ENCODE peak calls at places on chromosomes 12 and 14, in seven cellular contexts. U is adrenal gland; P is aorta; L is CD4-positive, alpha-beta T cell; E is MM.1S; B is cardiac muscle cell; N is left lung. Y is an unnamed sample.

GRCh38 chr14:64763801-64764511 is 59.7 kb downstream of the PLEKHG3 start:
- DNase-seq in U (peak), P (no peak), L (no peak), E (no peak), B (no peak), N (peak), Y (peak)

GRCh38 chr14:50657753-50658152 is 10.4 kb downstream of the SAV1 start:
- DNase-seq in U (no peak), P (no peak), L (no peak), E (no peak), B (no peak), N (no peak), Y (no peak)

GRCh38 chr14:80906946-80907345 is 34.6 kb downstream of the CEP128 start:
- DNase-seq in U (no peak), P (no peak), L (no peak), E (no peak), B (no peak), N (no peak), Y (no peak)

GRCh38 chr12:119877639-119877948 is 474 bp upstream of the CIT start:
- DNase-seq in U (no peak), P (no peak), L (no peak), E (no peak), B (no peak), N (no peak), Y (no peak)

GRCh38 chr12:16756833-16757552 is 151.0 kb upstream of the LMO3 start:
- DNase-seq in U (no peak), P (no peak), L (no peak), E (no peak), B (peak), N (no peak), Y (no peak)

GRCh38 chr12:91133871-91134270 is 22.6 kb upstream of the LUM start:
- DNase-seq in U (no peak), P (no peak), L (no peak), E (no peak), B (no peak), N (no peak), Y (no peak)

GRCh38 chr14:34966413-34966812 is 16.4 kb upstream of the SRP54 start:
- DNase-seq in U (no peak), P (no peak), L (no peak), E (no peak), B (no peak), N (no peak), Y (no peak)

GRCh38 chr12:51924551-51925399 is 17.5 kb downstream of the ACVRL1 start:
- DNase-seq in U (no peak), P (no peak), L (no peak), E (no peak), B (no peak), N (no peak), Y (no peak)

GRCh38 chr12:68977335-68977734 is 44.4 kb upstream of the CPM start:
- DNase-seq in U (no peak), P (no peak), L (no peak), E (no peak), B (no peak), N (no peak), Y (no peak)

GRCh38 chr14:96888593-96888992 is 91.4 kb downstream of the VRK1 start:
- DNase-seq in U (no peak), P (no peak), L (no peak), E (no peak), B (peak), N (no peak), Y (no peak)

GRCh38 chr14:81450100-81450531 is 50.0 kb upstream of the STON2 start:
- DNase-seq in U (no peak), P (peak), L (no peak), E (no peak), B (no peak), N (no peak), Y (no peak)

GRCh38 chr12:101710289-101710688 is 12.8 kb downstream of the CHPT1 start:
- DNase-seq in U (no peak), P (no peak), L (no peak), E (no peak), B (no peak), N (no peak), Y (no peak)

GRCh38 chr12:46371718-46372130 is 849 bp downstream of the SLC38A2 start:
- DNase-seq in U (peak), P (peak), L (peak), E (peak), B (peak), N (peak), Y (peak)

GRCh38 chr14:80587096-80587724 is 354.3 kb downstream of the CEP128 start:
- DNase-seq in U (no peak), P (no peak), L (no peak), E (no peak), B (peak), N (no peak), Y (no peak)

GRCh38 chr14:68011629-68012028 is 192.1 kb downstream of the RAD51B start:
- DNase-seq in U (no peak), P (no peak), L (no peak), E (no peak), B (no peak), N (no peak), Y (no peak)

GRCh38 chr14:78327426-78328210 is 157.4 kb downstream of the NRXN3 start:
- DNase-seq in U (no peak), P (no peak), L (no peak), E (no peak), B (no peak), N (no peak), Y (no peak)

GRCh38 chr12:10563966-10564365 is 49.4 kb downstream of the MAGOHB start:
- DNase-seq in U (no peak), P (no peak), L (no peak), E (no peak), B (no peak), N (no peak), Y (no peak)

GRCh38 chr14:104797112-104798044 is 1.8 kb upstream of the AKT1 start:
- DNase-seq in U (no peak), P (no peak), L (no peak), E (peak), B (peak), N (no peak), Y (no peak)

GRCh38 chr12:46342562-46343033 is 30.0 kb downstream of the SLC38A2 start:
- DNase-seq in U (peak), P (no peak), L (peak), E (no peak), B (no peak), N (no peak), Y (peak)

GRCh38 chr12:56042430-56043203 is 899 bp downstream of the RPS26 start:
- DNase-seq in U (peak), P (no peak), L (no peak), E (no peak), B (no peak), N (no peak), Y (no peak)

GRCh38 chr12:94983321-94983720 is 20.2 kb downstream of the NDUFA12 start:
- DNase-seq in U (no peak), P (no peak), L (no peak), E (no peak), B (no peak), N (no peak), Y (no peak)
- H3K27ac ChIP-seq in U (no peak), P (no peak), L (no peak), E (no peak), B (no peak), N (no peak), Y (no peak)

GRCh38 chr14:100825691-100826331 is at the start of gene MEG3:
- DNase-seq in U (peak), P (peak), L (no peak), E (no peak), B (no peak), N (no peak), Y (no peak)
- H3K27ac ChIP-seq in U (peak), P (no peak), L (no peak), E (no peak), B (no peak), N (no peak), Y (no peak)

DNA sequence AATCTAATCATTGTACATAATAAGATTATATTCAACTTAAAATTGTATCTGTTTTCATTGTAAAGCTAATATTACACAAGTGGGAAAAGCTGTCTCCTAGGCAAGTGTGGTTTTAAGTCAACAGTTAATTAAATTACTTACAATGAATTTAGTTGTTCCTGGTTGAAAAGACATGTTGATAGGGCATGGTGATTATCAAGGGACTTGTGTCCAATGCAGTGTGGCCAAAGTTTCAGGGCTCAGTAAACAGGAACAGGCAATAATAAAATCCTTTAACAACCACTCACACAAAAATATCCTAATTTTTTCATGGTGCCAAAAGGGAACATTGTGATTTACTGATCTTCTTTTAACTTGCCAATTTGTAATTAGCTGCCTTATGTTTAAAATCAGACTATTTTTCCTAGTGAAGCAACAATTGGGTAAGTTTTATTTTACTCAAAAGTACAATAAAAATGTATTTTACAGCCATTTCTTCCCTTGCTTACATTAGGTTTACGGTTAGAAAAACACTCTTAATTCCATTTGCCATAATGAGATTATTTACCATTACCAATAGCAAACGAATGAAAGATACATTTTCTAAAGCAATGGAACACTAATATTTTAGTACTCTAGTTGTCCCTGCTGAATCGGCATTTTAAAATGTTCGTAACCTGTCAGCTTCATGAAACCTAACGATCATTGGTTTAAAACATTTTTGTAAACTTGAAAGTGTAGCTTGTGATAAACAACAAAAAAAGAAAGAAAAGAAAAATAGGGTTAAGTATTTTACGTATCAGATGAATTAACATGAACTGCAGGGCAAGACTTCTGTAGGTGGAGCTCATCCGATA is 1.8 kb upstream of the WNK1 start:
- DNase-seq in U (no peak), P (no peak), L (no peak), E (no peak), B (no peak), N (no peak), Y (no peak)
- H3K27ac ChIP-seq in U (peak), P (no peak), L (peak), E (peak), B (peak), N (peak), Y (peak)

GRCh38 chr14:61148742-61149350 is 132.3 kb downstream of the TMEM30B start:
- DNase-seq in U (no peak), P (no peak), L (no peak), E (no peak), B (no peak), N (no peak), Y (no peak)

GRCh38 chr14:61149896-61150295 is 131.2 kb downstream of the TMEM30B start:
- DNase-seq in U (no peak), P (no peak), L (no peak), E (no peak), B (no peak), N (no peak), Y (no peak)

GRCh38 chr14:61147369-61147897 is 133.7 kb downstream of the TMEM30B start:
- DNase-seq in U (no peak), P (no peak), L (no peak), E (no peak), B (no peak), N (no peak), Y (no peak)

GRCh38 chr14:61146896-61147295 is 134.2 kb downstream of the TMEM30B start:
- DNase-seq in U (no peak), P (no peak), L (no peak), E (no peak), B (no peak), N (no peak), Y (no peak)

DNA sequence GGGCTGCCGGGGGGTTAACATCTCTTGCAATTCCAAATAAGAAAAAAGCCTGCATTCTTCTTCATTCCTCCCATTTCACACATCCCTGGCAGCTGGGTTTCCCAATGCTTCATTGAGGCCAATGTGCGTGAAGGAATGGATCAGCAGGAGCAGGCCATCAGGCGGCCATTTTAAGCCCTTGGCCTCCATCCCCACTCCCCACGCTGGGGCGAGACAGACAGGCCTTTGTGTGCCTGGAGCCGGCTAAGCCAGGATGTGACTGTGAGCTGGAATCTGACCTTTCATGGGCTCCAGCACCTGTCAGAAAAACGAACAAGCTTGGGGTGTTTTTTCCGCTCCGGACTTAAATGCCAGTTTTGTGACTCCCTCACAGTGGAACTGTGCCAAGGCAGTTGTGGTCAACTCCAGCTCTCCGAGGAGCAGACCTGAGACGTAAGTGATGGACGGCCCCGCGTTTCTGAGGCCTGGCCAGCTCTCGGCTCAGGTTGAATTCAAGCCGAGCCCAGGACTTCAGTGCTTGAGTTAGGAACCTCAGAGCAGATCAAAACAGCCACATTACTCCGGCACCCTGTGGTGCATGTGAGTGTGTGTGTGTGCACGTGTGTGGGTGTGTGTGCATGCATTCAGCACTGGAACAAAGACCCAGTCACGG is 133.1 kb downstream of the TMEM30B start:
- DNase-seq in U (no peak), P (peak), L (no peak), E (no peak), B (no peak), N (no peak), Y (peak)
- H3K27ac ChIP-seq in U (no peak), P (peak), L (no peak), E (no peak), B (no peak), N (no peak), Y (peak)